ENCODE peak calls at places on chromosomes 13 and 19, in four cellular contexts. F is WERI-Rb-1, Q is astrocyte, U is heart left ventricle. R is an unnamed sample. For H3K27me3, the result is how much of the 10 kb centered on the place peaks cover.

GRCh38 chr13:45721203-45721731 is 19.1 kb downstream of the CBY2 start:
- DNase-seq in Q (no peak), F (no peak), U (no peak), R (no peak)

GRCh38 chr19:16289594-16289993 is 35.0 kb upstream of the KLF2 start:
- DNase-seq in F (no peak), Q (no peak), U (no peak), R (no peak)

GRCh38 chr19:35206379-35206778 is 22.2 kb downstream of the FAM187B start:
- DNase-seq in Q (no peak), F (no peak), U (no peak), R (no peak)

GRCh38 chr13:28321751-28322150 is 173.2 kb downstream of the FLT1 start:
- DNase-seq in F (no peak), U (no peak), Q (no peak), R (no peak)

GRCh38 chr13:33205804-33206221 is 79.7 kb downstream of the STARD13 start:
- DNase-seq in F (no peak), Q (no peak), U (no peak), R (peak)

GRCh38 chr13:112726018-112726767 is 36.4 kb downstream of the ATP11A start:
- DNase-seq in Q (no peak), U (no peak), F (peak), R (no peak)

GRCh38 chr19:29323046-29323971 is 110.4 kb upstream of the UQCRFS1 start:
- DNase-seq in Q (no peak), F (no peak), U (no peak), R (no peak)

GRCh38 chr13:85586422-85586831 is 212.8 kb downstream of the SLITRK6 start:
- DNase-seq in F (no peak), U (no peak), Q (peak), R (no peak)

GRCh38 chr13:22076658-22077057 is 405.8 kb downstream of the FGF9 start:
- DNase-seq in F (no peak), U (no peak), Q (no peak), R (no peak)

GRCh38 chr19:4376991-4377781 is 23.2 kb downstream of the SH3GL1 start:
- DNase-seq in Q (no peak), U (no peak), F (no peak), R (no peak)

GRCh38 chr13:113654591-113655357 is 3.2 kb downstream of the ATP4B start:
- DNase-seq in Q (no peak), U (peak), F (peak), R (no peak)

GRCh38 chr13:44312898-44313551 is 60.6 kb upstream of the SERP2 start:
- DNase-seq in U (no peak), Q (peak), F (no peak), R (no peak)

GRCh38 chr19:34998777-34999497 is 1.2 kb upstream of the GRAMD1A start:
- DNase-seq in Q (no peak), F (peak), U (no peak), R (no peak)

GRCh38 chr19:29492761-29493160 is 33.0 kb upstream of the VSTM2B start:
- DNase-seq in U (no peak), F (no peak), Q (no peak), R (no peak)

GRCh38 chr13:95087746-95088305 is 213.4 kb downstream of the ABCC4 start:
- DNase-seq in Q (peak), U (no peak), F (no peak), R (no peak)

GRCh38 chr13:98143157-98143553 is 261 bp downstream of the FARP1 start:
- DNase-seq in Q (no peak), F (no peak), U (peak), R (peak)

GRCh38 chr19:53652476-53652875 is 20.7 kb downstream of the DPRX start:
- DNase-seq in F (no peak), Q (no peak), U (no peak), R (no peak)

GRCh38 chr13:69044629-69045028 is 1063.0 kb upstream of the ATXN8OS start:
- DNase-seq in Q (no peak), U (no peak), F (no peak), R (no peak)

GRCh38 chr13:28179974-28180373 is 41.6 kb downstream of the PAN3 start:
- DNase-seq in F (no peak), U (no peak), Q (no peak), R (no peak)

GRCh38 chr13:26482451-26483197 is 74.9 kb upstream of the WASF3 start:
- DNase-seq in Q (peak), F (peak), U (no peak), R (peak)
- H3K4me3 ChIP-seq in Q (no peak), F (no peak), U (no peak), R (no peak)

GRCh38 chr19:38360351-38360750 is 14.0 kb upstream of the PSMD8 start:
- DNase-seq in F (peak), Q (no peak), U (no peak), R (no peak)

GRCh38 chr19:38362076-38362945 is 12.1 kb upstream of the PSMD8 start:
- DNase-seq in Q (peak), F (peak), U (peak), R (peak)

GRCh38 chr19:38360839-38361631 is 13.3 kb upstream of the PSMD8 start:
- DNase-seq in U (no peak), F (no peak), Q (no peak), R (no peak)

GRCh38 chr19:38359242-38360021 is 14.9 kb upstream of the PSMD8 start:
- DNase-seq in F (no peak), U (no peak), Q (no peak), R (no peak)

GRCh38 chr19:38361633-38362075 is 12.7 kb upstream of the PSMD8 start:
- DNase-seq in F (peak), U (peak), Q (peak), R (peak)
- TF ChIP-seq CTCF in F (peak), U (no peak), Q (no peak), R (peak)

GRCh38 chr19:411723-412355 is 2.9 kb upstream of the C2CD4C start:
- DNase-seq in Q (no peak), U (no peak), F (peak), R (no peak)
- H3K27me3 ChIP-seq in Q (under half), U (under half), F (under half), R (under half)

GRCh38 chr19:5889288-5889971 is 14.2 kb downstream of the NDUFA11 start:
- DNase-seq in Q (no peak), F (no peak), U (no peak), R (no peak)
- H3K4me3 ChIP-seq in Q (no peak), F (no peak), U (no peak), R (no peak)

GRCh38 chr19:13318190-13318589 is 168.0 kb downstream of the IER2 start:
- DNase-seq in Q (no peak), F (no peak), U (no peak), R (no peak)
- TF ChIP-seq CTCF in Q (no peak), F (no peak), U (no peak), R (no peak)

GRCh38 chr19:50359432-50359818 is 6.0 kb downstream of the NAPSA start:
- DNase-seq in Q (no peak), U (no peak), F (no peak), R (no peak)

GRCh38 chr19:50358483-50359431 is 6.7 kb downstream of the NAPSA start:
- DNase-seq in Q (no peak), F (no peak), U (peak), R (peak)

GRCh38 chr19:50352242-50352641 is 13.2 kb downstream of the NAPSA start:
- DNase-seq in U (no peak), Q (no peak), F (no peak), R (no peak)

GRCh38 chr19:50357178-50358100 is 8.0 kb downstream of the NAPSA start:
- DNase-seq in Q (peak), F (peak), U (peak), R (peak)

GRCh38 chr19:50356691-50357177 is 8.7 kb downstream of the NAPSA start:
- DNase-seq in U (no peak), F (no peak), Q (no peak), R (no peak)
- H3K27me3 ChIP-seq in U (under half), F (under half), Q (under half), R (under half)

GRCh38 chr19:45152504-45153338 is 8.1 kb downstream of the NKPD1 start:
- DNase-seq in U (peak), Q (peak), F (no peak), R (no peak)
- H3K4me3 ChIP-seq in U (peak), Q (peak), F (no peak), R (peak)

GRCh38 chr13:52711277-52711676 is 28.3 kb downstream of the CNMD start:
- DNase-seq in Q (no peak), F (no peak), U (no peak), R (no peak)
- TF ChIP-seq CTCF in Q (no peak), F (no peak), U (no peak), R (no peak)

GRCh38 chr19:13103961-13104847 is 1.5 kb upstream of the LYL1 start:
- DNase-seq in Q (no peak), F (peak), U (peak), R (peak)

GRCh38 chr19:13102416-13102665 is 317 bp downstream of the LYL1 start:
- DNase-seq in Q (no peak), U (no peak), F (no peak), R (no peak)

GRCh38 chr19:13103585-13103923 is 896 bp upstream of the LYL1 start:
- DNase-seq in F (no peak), U (no peak), Q (no peak), R (no peak)

GRCh38 chr19:13102666-13103584 is at the start of gene LYL1:
- DNase-seq in F (no peak), U (peak), Q (no peak), R (peak)

DNA sequence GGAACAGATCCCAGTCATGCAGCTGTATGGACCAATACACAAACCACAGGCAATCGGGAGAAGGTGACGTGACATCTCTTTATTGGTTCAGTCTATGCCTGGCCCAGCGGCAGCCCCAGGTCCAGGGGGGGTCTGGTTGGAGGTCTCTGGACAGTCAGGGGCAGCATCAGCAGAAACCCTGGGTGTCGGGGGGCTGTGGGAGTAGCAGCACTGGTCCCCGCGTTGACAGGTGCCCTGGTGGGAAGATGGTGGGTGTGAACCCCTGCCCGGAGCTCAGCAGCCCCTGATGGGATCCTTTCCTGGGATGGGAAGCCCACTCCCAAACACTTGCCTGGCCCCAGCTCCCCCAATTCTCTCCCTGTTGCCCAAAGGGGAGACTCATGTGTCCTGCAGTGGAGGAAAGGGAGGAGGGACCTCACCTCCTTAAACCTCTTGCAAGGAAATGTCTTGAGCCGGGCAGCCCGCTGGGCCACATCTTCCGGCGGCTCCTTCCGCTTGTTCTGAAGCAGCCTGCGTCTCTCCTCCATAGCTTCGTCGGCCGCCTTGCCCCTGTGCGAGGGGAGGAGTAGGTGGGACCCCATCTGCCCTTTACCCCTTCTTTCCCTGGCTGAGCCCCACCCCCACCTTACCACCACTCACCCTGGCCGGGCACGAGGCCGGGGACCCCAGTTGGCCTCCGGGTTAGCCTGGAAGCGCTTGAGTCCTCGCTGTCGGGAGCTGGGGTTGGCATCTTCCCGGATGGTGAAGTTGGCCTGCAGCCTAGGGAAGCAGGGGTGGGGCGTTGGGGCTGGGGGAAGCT is 2.4 kb upstream of the LYL1 start:
- DNase-seq in U (no peak), Q (no peak), F (no peak), R (no peak)
- H3K27me3 ChIP-seq in U (under half), Q (under half), F (under half), R (under half)